ENCODE peak calls at places on chromosomes 1 and 21, in four cellular contexts. R is heart right ventricle, M is progenitor cell of endocrine pancreas, K is endothelial cell. Q is an unnamed sample.

GRCh38 chr1:180778782-180779398 is 133.8 kb upstream of the KIAA1614 start:
- DNase-seq in R (no peak), M (no peak), K (peak), Q (peak)

GRCh38 chr1:88433556-88433955 is 250.5 kb upstream of the PKN2 start:
- DNase-seq in R (no peak), M (no peak), K (no peak), Q (no peak)

GRCh38 chr1:32066489-32066873 is 6.3 kb upstream of the TMEM39B start:
- DNase-seq in R (no peak), M (no peak), K (no peak), Q (peak)

GRCh38 chr1:204529371-204529895 is 13.2 kb downstream of the MDM4 start:
- DNase-seq in R (no peak), M (no peak), K (no peak), Q (no peak)

GRCh38 chr1:41439234-41439633 is 45.2 kb downstream of the EDN2 start:
- DNase-seq in R (no peak), M (no peak), K (no peak), Q (no peak)

GRCh38 chr1:9605946-9606455 is 17.3 kb downstream of the TMEM201 start:
- DNase-seq in R (no peak), M (no peak), K (no peak), Q (no peak)

GRCh38 chr1:9316080-9316444 is 23.4 kb downstream of the SPSB1 start:
- DNase-seq in R (no peak), M (no peak), K (no peak), Q (no peak)

GRCh38 chr1:161989108-161989507 is 34.6 kb downstream of the OLFML2B start:
- DNase-seq in R (no peak), M (no peak), K (no peak), Q (no peak)

GRCh38 chr1:170471310-170471839 is 60.6 kb upstream of the GORAB start:
- DNase-seq in R (no peak), M (no peak), K (no peak), Q (no peak)

GRCh38 chr1:156893048-156893953 is at the start of gene PEAR1:
- DNase-seq in R (peak), M (no peak), K (peak), Q (no peak)

GRCh38 chr21:43370091-43370658 is 56.8 kb downstream of the SIK1 start:
- DNase-seq in R (peak), M (no peak), K (no peak), Q (no peak)

GRCh38 chr1:222009105-222009730 is 267.3 kb upstream of the DUSP10 start:
- DNase-seq in R (no peak), M (no peak), K (no peak), Q (peak)
- TF ChIP-seq CTCF in R (peak), M (peak), K (no peak), Q (peak)

GRCh38 chr21:32869459-32869858 is 97.9 kb upstream of the PAXBP1 start:
- DNase-seq in R (no peak), M (no peak), K (no peak), Q (no peak)
- TF ChIP-seq CTCF in R (no peak), M (no peak), K (no peak), Q (no peak)

GRCh38 chr1:59879556-59879955 is 47.0 kb downstream of the CYP2J2 start:
- DNase-seq in R (peak), M (peak), K (peak), Q (peak)

GRCh38 chr1:59880735-59881134 is 45.8 kb downstream of the CYP2J2 start:
- DNase-seq in R (peak), M (no peak), K (no peak), Q (no peak)

GRCh38 chr1:59880001-59880400 is 46.6 kb downstream of the CYP2J2 start:
- DNase-seq in R (no peak), M (no peak), K (no peak), Q (no peak)

GRCh38 chr1:59877108-59877682 is 49.4 kb downstream of the CYP2J2 start:
- DNase-seq in R (no peak), M (no peak), K (no peak), Q (no peak)

DNA sequence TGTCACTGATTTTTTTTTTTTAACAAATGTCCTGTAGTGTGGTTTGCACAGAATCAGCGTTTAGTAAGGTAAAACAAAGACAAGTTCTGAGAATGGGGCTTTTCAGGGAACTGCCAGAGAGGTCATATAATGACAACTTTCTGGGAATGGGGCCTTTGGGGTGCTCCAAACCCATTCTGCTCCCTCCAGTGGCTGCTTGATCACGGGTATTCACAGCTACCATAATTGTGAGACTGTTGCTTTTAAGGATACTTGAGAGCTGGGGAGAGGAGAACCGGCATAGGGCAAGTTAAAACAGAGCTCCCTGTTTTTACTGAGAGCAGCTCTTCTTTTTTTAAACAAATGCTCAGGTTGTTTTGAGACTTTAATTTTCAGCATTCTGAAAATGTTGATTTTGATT is 48.2 kb downstream of the CYP2J2 start:
- DNase-seq in R (no peak), M (no peak), K (no peak), Q (no peak)
- TF ChIP-seq CTCF in R (no peak), M (no peak), K (no peak), Q (no peak)

DNA sequence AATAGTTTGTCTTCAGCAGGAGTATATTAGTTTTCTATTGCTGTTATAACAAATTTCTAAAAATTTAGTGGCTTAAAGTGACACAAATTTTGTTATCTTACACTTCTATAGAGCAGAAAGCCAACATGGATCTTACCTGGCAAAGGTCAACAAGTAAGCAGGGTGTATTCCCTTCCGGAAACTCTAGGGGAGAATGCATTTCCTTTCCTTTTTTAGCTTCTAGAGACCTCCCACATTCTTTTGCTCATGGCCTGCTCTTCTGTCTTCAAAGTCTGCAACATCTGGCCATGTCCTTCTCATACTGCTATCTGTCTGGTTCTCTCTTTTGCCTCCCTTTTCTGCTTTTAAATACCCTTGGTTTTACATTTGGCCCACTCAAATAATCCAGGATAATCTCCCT is 242.6 kb downstream of the ZNF648 start:
- DNase-seq in R (no peak), M (no peak), K (no peak), Q (no peak)
- TF ChIP-seq CTCF in R (no peak), M (no peak), K (peak), Q (no peak)

GRCh38 chr1:2415801-2416208 is 3.4 kb upstream of the PEX10 start:
- DNase-seq in R (peak), M (no peak), K (no peak), Q (peak)
- TF ChIP-seq CTCF in R (no peak), M (no peak), K (no peak), Q (no peak)

GRCh38 chr1:203170625-203171330 is 4.8 kb downstream of the MYBPH start:
- DNase-seq in R (no peak), M (no peak), K (no peak), Q (no peak)

GRCh38 chr1:203171341-203172183 is 4.1 kb downstream of the MYBPH start:
- DNase-seq in R (no peak), M (no peak), K (no peak), Q (no peak)

GRCh38 chr1:203173156-203173555 is 2.5 kb downstream of the MYBPH start:
- DNase-seq in R (no peak), M (no peak), K (no peak), Q (no peak)

GRCh38 chr1:203173566-203173965 is 2.1 kb downstream of the MYBPH start:
- DNase-seq in R (no peak), M (no peak), K (no peak), Q (peak)

GRCh38 chr1:203172184-203173115 is 3.2 kb downstream of the MYBPH start:
- DNase-seq in R (peak), M (peak), K (peak), Q (peak)
- TF ChIP-seq CTCF in R (peak), M (peak), K (peak), Q (peak)

DNA sequence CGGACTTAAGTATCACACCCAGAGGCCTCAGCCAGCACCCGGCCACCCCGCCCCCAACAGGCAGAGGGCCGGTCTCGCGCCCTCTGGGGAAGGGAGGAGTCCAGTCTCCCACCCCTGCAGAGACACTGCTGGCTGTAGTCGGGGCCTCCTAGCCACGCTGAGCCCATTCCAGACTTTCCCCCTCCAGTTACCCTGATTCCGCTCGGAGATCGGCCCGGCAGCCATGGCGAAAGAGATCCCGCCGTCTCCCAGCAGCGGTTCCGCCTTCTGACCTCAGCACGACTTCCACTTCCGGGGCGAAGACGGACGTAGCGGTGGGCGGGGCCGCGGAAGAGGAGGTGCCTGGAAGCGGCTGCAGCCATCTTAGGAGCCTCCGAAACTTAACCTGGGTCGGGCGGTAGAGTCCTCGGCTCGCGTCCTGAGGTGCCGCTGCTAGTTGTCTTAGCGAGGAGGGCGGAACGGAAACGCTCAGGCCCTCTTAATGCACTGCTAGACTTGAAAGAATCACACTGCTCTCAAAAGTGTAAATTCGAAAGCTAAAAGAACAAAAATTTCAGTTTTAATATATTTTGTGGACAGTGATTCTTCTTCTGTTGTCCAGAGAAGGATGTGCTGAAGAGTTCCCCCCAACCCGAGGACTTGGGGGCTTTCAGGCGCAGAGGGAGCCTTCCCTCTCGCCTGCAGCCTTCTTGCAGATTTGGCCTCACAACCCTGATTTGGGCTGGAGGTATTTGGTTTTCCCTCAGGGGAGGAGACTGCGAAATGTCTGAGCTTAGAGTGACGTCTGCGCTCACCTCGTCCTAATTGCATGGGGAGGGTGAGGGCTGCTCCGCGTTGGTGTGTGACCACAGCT is at the start of gene SF3B4:
- DNase-seq in R (peak), M (peak), K (peak), Q (peak)
- TF ChIP-seq CTCF in R (no peak), M (no peak), K (no peak), Q (no peak)